ENCODE peak calls at places on chromosomes 12 and 14, in four cellular contexts. G is GM12878, I is K562, N is HepG2. D is an unnamed sample.

GRCh38 chr14:87975636-87976035 is 17.3 kb downstream of the GALC start:
- DNase-seq in G (no peak), I (no peak), N (no peak), D (no peak)

GRCh38 chr14:92380131-92380530 is 57.2 kb downstream of the SLC24A4 start:
- DNase-seq in G (no peak), I (no peak), N (no peak), D (no peak)

GRCh38 chr12:20434993-20435392 is 66.7 kb downstream of the PDE3A start:
- DNase-seq in G (no peak), I (no peak), N (no peak), D (no peak)

GRCh38 chr12:55930771-55931316 is at the start of gene DGKA:
- DNase-seq in G (peak), I (peak), N (peak), D (peak)

GRCh38 chr14:24395609-24396580 is 2.9 kb upstream of the NYNRIN start:
- DNase-seq in G (no peak), I (no peak), N (no peak), D (no peak)

GRCh38 chr14:104939666-104940410 is 15.2 kb downstream of the PLD4 start:
- DNase-seq in G (no peak), I (no peak), N (no peak), D (no peak)

GRCh38 chr14:59739794-59740193 is 130.8 kb downstream of the RTN1 start:
- DNase-seq in G (no peak), I (no peak), N (no peak), D (no peak)

GRCh38 chr14:94679941-94680340 is 67.8 kb downstream of the SERPINA3 start:
- DNase-seq in G (no peak), I (no peak), N (no peak), D (no peak)

GRCh38 chr14:104282332-104283196 is 144.2 kb downstream of the KIF26A start:
- DNase-seq in G (no peak), I (no peak), N (no peak), D (no peak)

GRCh38 chr12:108468149-108468968 is 46.7 kb upstream of the FICD start:
- DNase-seq in G (no peak), I (peak), N (peak), D (peak)

GRCh38 chr12:46131729-46132128 is 137.1 kb downstream of the SLC38A1 start:
- DNase-seq in G (no peak), I (peak), N (no peak), D (no peak)

GRCh38 chr12:115146453-115146852 is 462.5 kb upstream of the TBX3 start:
- DNase-seq in G (no peak), I (no peak), N (no peak), D (no peak)

GRCh38 chr14:51651388-51652167 is at the start of gene FRMD6:
- DNase-seq in G (peak), I (peak), N (peak), D (peak)

GRCh38 chr14:67515386-67516079 is 17.6 kb upstream of the PLEKHH1 start:
- DNase-seq in G (no peak), I (no peak), N (no peak), D (peak)

GRCh38 chr14:82905762-82906161 is 1372.1 kb upstream of the SEL1L start:
- DNase-seq in G (no peak), I (no peak), N (no peak), D (no peak)

GRCh38 chr14:34685819-34686428 is 28.5 kb downstream of the CFL2 start:
- DNase-seq in G (no peak), I (no peak), N (no peak), D (no peak)

GRCh38 chr12:95248604-95249355 is 31.2 kb downstream of the VEZT start:
- DNase-seq in G (no peak), I (no peak), N (no peak), D (no peak)

GRCh38 chr12:80316141-80316700 is 127.8 kb upstream of the PTPRQ start:
- DNase-seq in G (no peak), I (no peak), N (no peak), D (no peak)

GRCh38 chr12:14379508-14379907 is 14.0 kb downstream of the ATF7IP start:
- DNase-seq in G (no peak), I (no peak), N (no peak), D (no peak)

GRCh38 chr14:95227279-95227860 is 70.0 kb upstream of the DICER1 start:
- DNase-seq in G (no peak), I (no peak), N (no peak), D (no peak)

GRCh38 chr12:857611-858010 is 91.9 kb downstream of the RAD52 start:
- DNase-seq in G (no peak), I (no peak), N (no peak), D (peak)

GRCh38 chr12:62128186-62128965 is 131.8 kb upstream of the USP15 start:
- DNase-seq in G (no peak), I (no peak), N (no peak), D (no peak)

DNA sequence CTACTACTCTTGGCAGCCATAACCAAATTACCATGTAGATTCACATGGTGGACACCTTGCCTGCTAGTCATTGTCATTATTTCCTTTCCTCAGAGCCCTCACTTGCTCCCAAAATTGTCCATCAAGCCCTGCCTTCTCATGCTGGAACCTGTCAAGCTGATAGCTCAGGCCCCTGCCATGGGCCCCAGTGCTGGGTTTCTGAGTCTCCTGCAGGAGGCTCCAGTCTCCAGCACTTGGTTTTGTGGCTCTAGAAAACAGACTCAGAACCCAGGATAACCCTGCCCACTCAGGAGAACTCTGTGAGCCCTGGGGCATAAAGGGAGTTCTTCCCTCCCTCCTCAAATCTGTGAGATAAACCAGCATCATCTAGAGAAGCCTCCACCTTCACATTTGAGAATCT is 10.8 kb downstream of the KRT71 start:
- DNase-seq in G (no peak), I (no peak), N (no peak), D (peak)
- TF ChIP-seq CHD4 in G (no peak), I (no peak), N (no peak), D (no peak)

GRCh38 chr12:49108958-49109404 is 1.7 kb downstream of the LMBR1L start:
- DNase-seq in G (no peak), I (peak), N (peak), D (no peak)
- TF ChIP-seq CHD4 in G (no peak), I (no peak), N (no peak), D (no peak)

DNA sequence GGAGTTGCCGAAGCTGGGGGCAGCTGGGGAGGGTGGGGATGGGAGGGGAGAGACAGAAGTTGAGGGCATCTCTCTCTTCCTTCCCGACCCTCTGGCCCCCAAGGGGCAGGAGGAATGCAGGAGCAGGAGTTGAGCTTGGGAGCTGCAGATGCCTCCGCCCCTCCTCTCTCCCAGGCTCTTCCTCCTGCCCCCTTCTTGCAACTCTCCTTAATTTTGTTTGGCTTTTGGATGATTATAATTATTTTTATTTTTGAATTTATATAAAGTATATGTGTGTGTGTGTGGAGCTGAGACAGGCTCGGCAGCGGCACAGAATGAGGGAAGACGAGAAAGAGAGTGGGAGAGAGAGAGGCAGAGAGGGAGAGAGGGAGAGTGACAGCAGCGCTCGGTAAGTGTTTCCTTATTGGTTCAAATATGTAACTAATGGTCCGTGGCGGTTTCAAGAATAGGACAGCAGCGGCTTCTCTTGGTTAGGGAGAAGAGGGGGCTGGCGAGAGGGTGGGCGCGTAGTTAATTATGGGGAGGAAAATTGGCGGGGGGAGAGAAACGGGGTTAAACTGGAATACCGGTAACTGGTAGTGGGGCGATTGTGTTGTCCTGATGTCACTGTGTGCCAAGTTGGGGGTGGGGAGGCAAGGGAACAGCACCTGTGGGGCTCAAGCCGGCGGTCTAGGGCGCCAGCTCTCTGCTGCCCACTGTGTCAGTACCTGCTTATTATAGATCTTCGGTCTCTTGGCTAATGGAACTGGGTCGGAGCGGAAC is 8.4 kb downstream of the HOXC8 start:
- DNase-seq in G (no peak), I (peak), N (no peak), D (peak)
- TF ChIP-seq CHD4 in G (no peak), I (no peak), N (no peak), D (no peak)

GRCh38 chr12:49842519-49843352 is at the start of gene BCDIN3D:
- DNase-seq in G (peak), I (peak), N (peak), D (peak)

GRCh38 chr12:49843411-49843810 is 505 bp upstream of the BCDIN3D start:
- DNase-seq in G (no peak), I (no peak), N (no peak), D (no peak)

GRCh38 chr12:49846033-49846432 is 3.1 kb upstream of the BCDIN3D start:
- DNase-seq in G (no peak), I (no peak), N (no peak), D (no peak)

GRCh38 chr12:49847161-49847560 is 4.3 kb upstream of the BCDIN3D start:
- DNase-seq in G (no peak), I (no peak), N (no peak), D (no peak)

DNA sequence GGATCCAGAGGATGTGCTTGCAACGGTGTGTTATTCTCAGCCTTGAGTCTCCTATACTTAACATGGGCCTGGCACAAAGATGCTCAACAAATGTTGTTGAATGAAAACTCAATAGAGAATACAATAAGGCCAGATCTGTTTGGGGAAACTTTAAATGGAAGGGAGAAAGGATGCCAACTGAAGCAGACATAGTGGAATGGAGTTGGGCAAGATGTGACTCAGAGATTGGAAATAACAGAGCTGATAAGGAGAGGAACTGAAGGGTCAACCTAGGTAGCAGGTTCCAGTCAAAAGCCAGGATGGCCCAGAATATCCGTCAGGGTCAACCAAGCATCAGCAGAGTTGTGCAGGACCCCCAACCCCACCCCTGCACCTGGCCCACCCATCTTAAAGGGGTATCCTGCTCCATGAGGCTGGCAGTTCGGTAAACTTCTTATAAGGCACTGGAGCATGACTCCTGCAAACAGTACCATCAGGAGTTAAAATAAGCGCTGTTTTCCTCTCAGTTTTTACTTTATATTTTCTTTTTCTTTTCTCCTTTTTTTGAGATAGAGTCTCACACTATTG is 1.0 kb upstream of the BCDIN3D start:
- DNase-seq in G (no peak), I (no peak), N (no peak), D (no peak)
- TF ChIP-seq CHD4 in G (no peak), I (no peak), N (no peak), D (no peak)

DNA sequence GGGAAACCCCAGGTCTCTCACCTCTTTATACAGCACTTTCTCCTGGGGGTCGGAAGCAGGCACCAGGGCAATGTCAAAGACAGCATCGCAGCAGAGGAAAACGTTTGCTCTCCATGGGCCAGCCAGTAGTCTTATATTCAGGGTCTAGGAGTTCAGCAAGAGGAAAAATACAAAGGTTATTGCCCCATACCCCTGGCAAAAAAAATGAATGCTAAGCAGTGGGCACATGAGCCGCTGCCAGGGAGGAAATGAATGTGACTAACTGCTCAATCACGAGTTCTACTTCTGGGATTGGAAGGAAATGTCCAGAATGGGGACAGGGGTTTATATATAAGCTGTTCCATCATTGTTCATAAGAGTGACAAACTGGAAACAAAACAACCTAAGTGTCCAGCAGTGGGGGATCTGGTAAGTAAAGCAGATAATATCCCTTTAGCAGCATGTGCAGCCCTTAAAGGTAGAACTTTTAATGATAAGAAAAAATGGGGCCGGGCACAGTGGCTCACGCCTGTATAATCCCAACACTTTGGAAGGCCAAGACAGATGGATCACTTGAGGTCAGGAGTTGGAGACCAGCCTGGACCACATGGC is 53.9 kb downstream of the PHETA1 start:
- DNase-seq in G (no peak), I (no peak), N (no peak), D (no peak)
- TF ChIP-seq CHD4 in G (no peak), I (no peak), N (no peak), D (no peak)

GRCh38 chr12:123271182-123271491 is 519 bp downstream of the CDK2AP1 start:
- DNase-seq in G (no peak), I (peak), N (peak), D (peak)

GRCh38 chr12:123269980-123270379 is 1.7 kb downstream of the CDK2AP1 start:
- DNase-seq in G (no peak), I (peak), N (peak), D (no peak)

GRCh38 chr12:123268850-123269249 is 2.8 kb downstream of the CDK2AP1 start:
- DNase-seq in G (no peak), I (no peak), N (no peak), D (no peak)

GRCh38 chr12:123269395-123269892 is 2.2 kb downstream of the CDK2AP1 start:
- DNase-seq in G (no peak), I (no peak), N (peak), D (no peak)

DNA sequence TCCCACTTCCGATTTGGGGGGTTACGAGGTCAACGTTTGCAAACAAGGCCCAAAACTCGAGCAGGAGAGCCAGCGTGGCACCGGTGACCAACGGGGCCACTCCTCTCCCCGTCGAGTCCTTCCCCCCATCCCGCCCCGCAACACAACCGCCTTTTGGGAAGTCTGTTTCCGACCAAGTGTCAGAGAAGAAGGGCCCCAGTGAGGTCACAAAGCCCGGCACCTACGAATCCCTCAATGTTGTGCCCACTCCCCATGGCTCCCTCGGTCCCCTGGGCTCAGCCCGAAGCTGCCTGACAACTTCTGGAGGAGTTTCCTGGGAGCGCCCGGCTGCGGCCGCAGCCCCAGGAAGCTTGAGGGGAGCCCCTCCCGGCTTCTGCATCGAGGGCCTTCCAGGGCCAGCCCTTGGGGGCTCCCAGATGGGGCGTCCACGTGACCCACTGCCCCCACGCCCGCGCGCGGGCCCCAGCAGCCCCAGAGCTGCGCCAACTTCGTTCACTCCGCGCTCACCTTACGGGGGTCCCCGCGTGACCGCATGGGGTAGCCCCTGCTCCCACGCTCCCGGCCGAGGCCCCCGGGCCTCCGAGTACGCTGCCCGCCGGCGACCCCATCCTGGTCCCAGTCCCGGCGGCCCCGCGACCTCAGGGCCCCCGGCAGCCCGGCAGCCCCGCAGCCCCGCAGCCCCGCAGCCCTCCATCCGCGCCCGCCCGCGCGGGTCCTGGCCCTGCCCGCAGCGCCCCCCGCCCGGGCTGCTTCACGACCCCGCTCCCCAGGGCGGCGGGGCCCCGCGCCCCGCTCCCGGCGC is 1.1 kb downstream of the CDK2AP1 start:
- DNase-seq in G (no peak), I (peak), N (peak), D (no peak)
- TF ChIP-seq CHD4 in G (no peak), I (no peak), N (no peak), D (no peak)

DNA sequence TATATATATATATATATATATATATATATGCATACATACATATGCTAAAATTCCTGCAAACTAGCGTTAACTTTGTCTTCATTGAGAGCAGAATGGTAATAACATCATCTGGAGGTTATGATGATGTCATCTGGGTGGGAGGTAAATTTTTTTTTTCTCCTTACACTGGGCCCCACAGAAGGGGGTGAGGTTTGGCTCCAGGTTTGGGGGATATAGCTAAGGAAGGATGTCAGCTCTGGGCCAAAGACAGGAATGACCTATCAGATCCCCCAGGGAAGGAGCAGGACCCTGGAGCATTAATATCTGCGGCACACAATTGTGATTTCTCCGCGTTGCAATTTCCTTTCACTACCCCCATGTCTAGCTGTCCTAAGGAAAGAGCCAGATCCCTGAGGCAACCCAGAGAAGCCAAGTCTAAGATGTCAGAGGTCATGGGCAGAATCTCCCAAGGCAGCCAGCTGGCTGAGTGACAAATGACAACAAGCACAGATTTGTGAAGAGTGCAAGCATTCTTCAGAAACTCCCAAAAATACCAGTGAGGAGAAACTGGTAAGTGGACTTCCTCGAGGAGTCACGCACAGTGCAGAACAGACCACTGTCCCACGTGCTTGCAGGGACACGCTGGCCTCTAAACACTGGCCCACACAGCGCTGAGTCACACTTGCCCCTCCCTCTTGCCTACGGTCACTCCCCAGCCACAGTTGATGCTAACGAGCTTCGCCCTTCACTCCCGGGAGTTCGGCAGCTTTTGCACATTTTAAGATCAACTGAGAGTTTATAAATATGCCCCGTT is 9.9 kb downstream of the UBC start:
- DNase-seq in G (no peak), I (peak), N (peak), D (peak)
- TF ChIP-seq CHD4 in G (no peak), I (no peak), N (no peak), D (no peak)

GRCh38 chr14:89215166-89215940 is 201.7 kb downstream of the FOXN3 start:
- DNase-seq in G (no peak), I (no peak), N (no peak), D (no peak)
- TF ChIP-seq CHD4 in G (no peak), I (no peak), N (no peak), D (no peak)

GRCh38 chr14:61419201-61419600 is 97.8 kb downstream of the PRKCH start:
- DNase-seq in G (no peak), I (no peak), N (no peak), D (no peak)
- TF ChIP-seq CHD4 in G (no peak), I (no peak), N (no peak), D (no peak)

GRCh38 chr12:53500119-53500775 is 836 bp upstream of the TARBP2 start:
- DNase-seq in G (no peak), I (peak), N (peak), D (no peak)
- TF ChIP-seq CHD4 in G (no peak), I (no peak), N (no peak), D (no peak)